ENCODE peak calls at places on chromosomes 7 and 10, in seven cellular contexts. B is choroid plexus epithelial cell, P is IMR-90, N is HFF-Myc, X is ascending aorta, F is fibroblast of lung, A is cardiac fibroblast. J is an unnamed sample.
A peak's percentile ranks its signal among the peaks of the same experiment; 100 is the strongest.

GRCh38 chr10:28677889-28678686 is 767 bp downstream of the BAMBI start:
- DNase-seq in B (peak; percentile 31), F (peak; percentile 28), A (no peak), P (peak; percentile 22), N (no peak), X (no peak), J (no peak)

GRCh38 chr10:31320598-31321211 is 1.7 kb downstream of the ZEB1 start:
- DNase-seq in F (peak; percentile 55), B (peak; percentile 64), A (peak; percentile 63), N (no peak), P (peak; percentile 59), X (peak; percentile 77), J (no peak)

GRCh38 chr7:28083159-28083997 is 97.2 kb downstream of the JAZF1 start:
- DNase-seq in P (peak; percentile 43), X (peak; percentile 85), F (peak; percentile 88), B (peak; percentile 91), A (peak; percentile 90), N (no peak), J (no peak)

GRCh38 chr7:14398531-14398930 is 409.1 kb upstream of the ETV1 start:
- DNase-seq in X (no peak), A (no peak), P (no peak), B (no peak), N (no peak), F (no peak), J (no peak)

GRCh38 chr10:113907166-113907565 is 52.7 kb downstream of the NHLRC2 start:
- DNase-seq in N (no peak), P (peak; percentile 29), F (peak; percentile 57), B (peak; percentile 95), X (no peak), A (peak; percentile 31), J (peak; percentile 84)

GRCh38 chr7:108468246-108468645 is 12.0 kb upstream of the NRCAM start:
- DNase-seq in N (no peak), B (no peak), F (no peak), P (no peak), X (no peak), A (no peak), J (no peak)

GRCh38 chr10:61733358-61733940 is 70.7 kb downstream of the CABCOCO1 start:
- DNase-seq in B (peak; percentile 80), A (peak; percentile 75), P (peak; percentile 64), X (no peak), N (no peak), F (peak; percentile 76), J (peak; percentile 45)

GRCh38 chr10:58435297-58435696 is 50.1 kb downstream of the TFAM start:
- DNase-seq in A (peak; percentile 96), X (peak; percentile 85), N (peak; percentile 89), B (peak; percentile 99), P (peak; percentile 99), F (peak; percentile 94), J (peak; percentile 99)

GRCh38 chr10:92573798-92574544 is at the start of gene IDE:
- DNase-seq in F (peak; percentile 88), B (peak; percentile 92), P (peak; percentile 88), A (peak; percentile 90), N (no peak), X (peak; percentile 91), J (peak; percentile 66)

GRCh38 chr10:92575961-92576360 is 2.1 kb upstream of the IDE start:
- DNase-seq in B (peak; percentile 66), N (no peak), P (peak; percentile 53), X (no peak), A (no peak), F (no peak), J (no peak)

GRCh38 chr10:92573091-92573797 is 649 bp downstream of the IDE start:
- DNase-seq in X (peak; percentile 65), A (peak; percentile 54), P (peak; percentile 36), N (no peak), B (peak; percentile 54), F (peak; percentile 47), J (no peak)

GRCh38 chr10:92572362-92573090 is 1.4 kb downstream of the IDE start:
- DNase-seq in F (no peak), P (no peak), A (no peak), B (no peak), N (no peak), X (no peak), J (no peak)

DNA sequence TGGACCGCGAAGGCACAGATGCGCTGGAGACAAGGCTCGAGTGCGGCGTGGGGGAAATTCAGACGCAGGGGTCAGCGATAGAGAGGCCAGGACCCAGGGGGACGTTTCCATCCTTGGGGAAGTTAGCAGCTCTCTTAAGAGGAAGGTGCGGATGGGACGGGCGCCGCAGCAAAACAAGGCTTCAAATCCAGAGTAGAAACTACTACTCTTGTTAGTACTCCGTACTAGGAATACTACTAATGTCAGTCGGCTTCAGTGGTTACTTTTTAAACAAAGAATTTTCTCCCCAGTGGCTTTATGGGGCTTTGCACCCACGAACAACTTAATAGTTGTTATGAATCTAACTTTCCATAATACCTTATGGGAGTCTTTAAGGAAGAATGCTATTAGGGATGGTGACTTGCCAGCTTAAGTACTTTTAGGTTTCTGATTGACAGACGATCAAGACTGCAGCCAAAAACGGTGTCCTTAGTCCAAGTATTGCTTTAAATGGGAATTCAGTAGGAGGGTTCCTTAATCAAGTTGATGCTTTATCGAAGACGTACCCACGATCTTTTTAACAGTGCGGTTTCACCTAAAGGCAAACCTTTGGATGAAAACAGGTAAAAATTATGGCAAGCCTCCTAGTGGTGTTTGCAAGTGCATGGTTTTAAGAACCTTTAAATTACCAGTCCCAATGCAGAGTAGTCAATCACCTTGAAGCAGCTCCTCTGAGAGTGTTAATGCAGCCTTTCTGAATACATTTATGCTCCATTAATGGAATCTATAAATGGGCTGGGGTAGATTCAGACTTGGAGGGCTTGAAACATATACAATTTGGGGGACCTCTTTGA is 868 bp upstream of the IDE start:
- DNase-seq in X (no peak), B (peak; percentile 22), N (no peak), F (no peak), A (peak; percentile 53), P (peak; percentile 36), J (no peak)
- TF ChIP-seq CTCF in X (no peak), B (peak; percentile 36), N (no peak), F (no peak), A (peak; percentile 6), P (no peak), J (no peak)

DNA sequence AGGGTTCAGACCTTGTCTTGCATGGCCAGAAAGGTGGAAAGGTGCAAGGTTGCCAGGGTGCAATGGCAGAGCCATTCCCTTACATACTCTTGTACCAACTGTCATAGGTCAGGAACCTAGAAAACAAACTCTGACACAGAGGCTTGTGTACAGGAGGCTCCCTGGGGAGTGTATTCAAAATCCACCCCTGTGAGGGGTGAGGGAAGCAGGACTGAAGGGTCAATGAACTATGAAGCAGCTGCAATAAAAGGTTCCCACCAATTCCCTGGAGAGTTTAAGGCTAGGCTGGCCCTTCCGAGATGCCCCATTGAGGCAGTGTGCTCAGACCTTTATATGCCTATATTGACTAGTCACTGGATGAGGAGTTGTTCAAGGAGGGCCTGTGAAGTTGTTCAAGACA is 13.9 kb upstream of the CUZD1 start:
- DNase-seq in B (peak; percentile 13), X (no peak), P (no peak), N (no peak), A (no peak), F (no peak), J (no peak)
- H3K4me3 ChIP-seq in B (no peak overlapping the region), X (no peak overlapping the region), P (no peak overlapping the region), N (no peak overlapping the region), A (no peak overlapping the region), F (no peak overlapping the region), J (no peak overlapping the region)

DNA sequence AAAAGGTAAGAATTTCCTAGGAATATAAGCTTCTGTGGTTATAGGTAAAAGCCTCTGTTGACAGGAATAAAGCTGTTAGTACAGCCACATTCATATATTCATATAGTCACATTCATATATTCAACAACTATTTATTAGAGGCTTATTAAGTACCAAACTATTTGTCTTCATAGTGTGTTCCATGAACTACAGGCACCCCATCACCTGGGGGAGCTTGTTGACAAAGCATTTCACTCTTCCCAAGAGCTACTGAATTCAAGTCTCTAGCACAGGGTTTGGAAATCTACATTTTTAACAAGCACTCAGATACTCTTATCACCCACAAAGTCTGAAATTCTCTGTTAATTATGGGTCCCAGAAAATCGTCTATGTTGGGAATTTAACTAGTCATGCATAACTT is 110.6 kb downstream of the RNLS start:
- DNase-seq in A (peak; percentile 63), B (no peak), P (peak; percentile 19), X (no peak), F (peak; percentile 40), N (no peak), J (no peak)
- TF ChIP-seq CTCF in A (no peak), B (no peak), P (no peak), X (no peak), F (no peak), N (no peak), J (no peak)

DNA sequence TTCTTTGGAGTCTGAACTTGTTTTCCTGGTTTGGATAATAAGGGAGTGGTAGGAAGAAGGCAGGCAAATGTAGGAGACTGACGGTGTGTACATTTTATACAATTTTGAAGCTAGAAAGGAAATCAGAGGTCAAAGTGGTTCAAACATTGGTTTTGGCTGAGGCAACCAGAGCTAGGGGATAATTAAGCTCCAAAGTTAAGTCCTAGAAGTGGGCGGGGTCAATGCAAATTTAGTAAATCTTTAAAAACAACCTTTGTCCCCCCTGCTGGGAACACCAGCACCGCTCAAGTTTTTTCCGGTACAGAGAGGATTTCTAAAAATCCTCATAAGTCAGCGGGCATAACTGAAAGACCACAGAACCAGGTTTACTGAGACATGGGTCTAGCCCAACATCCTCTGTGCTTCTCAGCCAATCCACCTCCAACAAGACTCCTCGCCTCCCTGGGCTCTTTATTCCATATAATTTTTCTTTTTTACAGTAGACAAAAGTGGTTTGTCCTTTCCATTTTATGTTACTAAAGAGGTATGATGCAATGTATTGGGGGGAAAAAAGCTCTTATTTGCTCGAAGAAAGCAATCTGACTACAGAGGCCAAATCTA is 1.7 kb downstream of the GLUD1 start:
- DNase-seq in A (peak; percentile 39), X (no peak), F (peak; percentile 49), N (no peak), P (peak; percentile 28), B (peak; percentile 60), J (no peak)
- H3K4me3 ChIP-seq in A (peak overlapping the region; percentile 76), X (peak overlapping the region; percentile 84), F (peak overlapping the region; percentile 54), N (peak overlapping the region; percentile 80), P (peak overlapping the region; percentile 84), B (peak overlapping the region; percentile 86), J (peak overlapping the region; percentile 74)

GRCh38 chr7:124783271-124783670 is 17.7 kb upstream of the GPR37 start:
- DNase-seq in P (no peak), B (no peak), N (no peak), A (no peak), F (no peak), X (no peak), J (no peak)

GRCh38 chr7:124782335-124782734 is 16.7 kb upstream of the GPR37 start:
- DNase-seq in F (no peak), X (no peak), N (no peak), B (no peak), A (no peak), P (no peak), J (no peak)

GRCh38 chr7:124781907-124782306 is 16.3 kb upstream of the GPR37 start:
- DNase-seq in X (no peak), P (peak; percentile 5), B (peak; percentile 19), N (no peak), F (no peak), A (no peak), J (no peak)

GRCh38 chr7:124785994-124786393 is 20.4 kb upstream of the GPR37 start:
- DNase-seq in B (no peak), P (no peak), F (no peak), X (no peak), N (no peak), A (no peak), J (no peak)

GRCh38 chr7:124784879-124785818 is 19.6 kb upstream of the GPR37 start:
- DNase-seq in P (peak; percentile 73), A (peak; percentile 83), F (peak; percentile 85), B (peak; percentile 81), X (no peak), N (peak; percentile 32), J (peak; percentile 63)
- TF ChIP-seq CTCF in P (peak; percentile 95), A (peak; percentile 89), F (peak; percentile 98), B (peak; percentile 98), X (peak; percentile 21), N (peak; percentile 79), J (peak; percentile 90)

J was measured in astrocyte of the cerebellum.